ENCODE peak calls at places on chromosomes 1 and 21, in ten cellular contexts. G is effector memory CD4-positive, alpha-beta T cell; R is CD8-positive, alpha-beta T cell; H is SJSA1; S is A549; Y is GM23248; F is iPS DF 6.9; X is CD8-positive, alpha-beta memory T cell; E is GM23338; T is spleen. B is an unnamed sample.

GRCh38 chr1:52665173-52666020 is 32.4 kb downstream of the SHISAL2A start:
- DNase-seq in G (no peak), R (no peak), H (no peak), S (no peak), Y (no peak), F (no peak), X (no peak), E (no peak), T (no peak), B (no peak)

GRCh38 chr1:238119060-238119459 is 228.3 kb upstream of the ZP4 start:
- DNase-seq in G (no peak), R (no peak), H (no peak), S (no peak), Y (no peak), F (no peak), X (no peak), E (no peak), T (no peak), B (no peak)

GRCh38 chr1:165047985-165048384 is 308.5 kb downstream of the LMX1A start:
- DNase-seq in G (no peak), R (no peak), H (no peak), S (no peak), Y (no peak), F (no peak), X (no peak), E (peak; percentile 22), T (no peak), B (no peak)

GRCh38 chr1:157496121-157496526 is 56.2 kb downstream of the FCRL5 start:
- DNase-seq in G (no peak), R (no peak), H (no peak), S (no peak), Y (peak; percentile 63), F (peak; percentile 31), X (no peak), E (peak; percentile 76), T (no peak), B (peak; percentile 40)

GRCh38 chr1:192357904-192358303 is 41.1 kb downstream of the RGS21 start:
- DNase-seq in G (no peak), R (no peak), H (no peak), S (no peak), Y (peak; percentile 1), F (no peak), X (no peak), E (no peak), T (no peak), B (no peak)

GRCh38 chr1:28144203-28145135 is 32.0 kb downstream of the PTAFR start:
- DNase-seq in G (no peak), R (no peak), H (no peak), S (no peak), Y (peak; percentile 74), F (no peak), X (no peak), E (no peak), T (peak; percentile 19), B (no peak)

GRCh38 chr1:222996307-222996983 is 146.6 kb downstream of the TLR5 start:
- DNase-seq in G (no peak), R (no peak), H (no peak), S (no peak), Y (no peak), F (no peak), X (no peak), E (no peak), T (no peak), B (no peak)

GRCh38 chr1:19436716-19437476 is 48.4 kb downstream of the CAPZB start:
- DNase-seq in G (no peak), R (no peak), H (no peak), S (no peak), Y (peak; percentile 66), F (no peak), X (no peak), E (no peak), T (no peak), B (no peak)

GRCh38 chr1:27609210-27609555 is 5.2 kb upstream of the AHDC1 start:
- DNase-seq in G (no peak), R (no peak), H (no peak), S (no peak), Y (peak; percentile 23), F (no peak), X (no peak), E (no peak), T (no peak), B (no peak)

GRCh38 chr1:166167395-166167922 is 658 bp upstream of the FAM78B start:
- DNase-seq in G (no peak), R (no peak), H (no peak), S (no peak), Y (no peak), F (no peak), X (no peak), E (peak; percentile 20), T (no peak), B (no peak)

GRCh38 chr1:47478090-47478489 is 40.2 kb downstream of the FOXD2 start:
- DNase-seq in G (no peak), R (no peak), H (no peak), S (peak; percentile 33), Y (no peak), F (no peak), X (no peak), E (no peak), T (no peak), B (no peak)

GRCh38 chr1:224852901-224853568 is 76.4 kb upstream of the DNAH14 start:
- DNase-seq in G (no peak), R (no peak), H (no peak), S (peak; percentile 35), Y (peak; percentile 69), F (no peak), X (no peak), E (peak; percentile 67), T (no peak), B (no peak)

GRCh38 chr1:204409878-204410763 is 1.5 kb downstream of the PPP1R15B start:
- DNase-seq in G (no peak), R (no peak), H (no peak), S (no peak), Y (peak; percentile 42), F (no peak), X (no peak), E (peak; percentile 25), T (no peak), B (no peak)

GRCh38 chr1:175520186-175520585 is 223.2 kb downstream of the TNR start:
- DNase-seq in G (no peak), R (no peak), H (no peak), S (no peak), Y (no peak), F (no peak), X (no peak), E (no peak), T (no peak), B (no peak)

GRCh38 chr21:36750579-36750959 is 51.7 kb downstream of the SIM2 start:
- DNase-seq in G (no peak), R (no peak), H (no peak), S (no peak), Y (no peak), F (no peak), X (no peak), E (no peak), T (no peak), B (no peak)

GRCh38 chr1:54542120-54542961 is 5.7 kb upstream of the ACOT11 start:
- DNase-seq in G (peak; percentile 9), R (peak; percentile 43), H (peak; percentile 76), S (peak; percentile 55), Y (peak; percentile 86), F (no peak), X (peak; percentile 15), E (peak; percentile 91), T (peak; percentile 84), B (peak; percentile 51)

GRCh38 chr1:205774277-205775014 is 836 bp downstream of the RAB29 start:
- DNase-seq in G (peak; percentile 46), R (peak; percentile 46), H (no peak), S (no peak), Y (peak; percentile 38), F (no peak), X (peak; percentile 31), E (peak; percentile 65), T (peak; percentile 79), B (peak; percentile 61)

GRCh38 chr1:11198851-11199628 is 9.9 kb downstream of the ANGPTL7 start:
- DNase-seq in G (no peak), R (no peak), H (no peak), S (no peak), Y (no peak), F (no peak), X (no peak), E (no peak), T (no peak), B (no peak)

GRCh38 chr1:201375169-201375568 is 2.3 kb downstream of the TNNT2 start:
- DNase-seq in G (no peak), R (no peak), H (no peak), S (no peak), Y (peak; percentile 14), F (no peak), X (no peak), E (no peak), T (no peak), B (no peak)

GRCh38 chr1:9149837-9150581 is 21.1 kb upstream of the GPR157 start:
- DNase-seq in G (no peak), R (no peak), H (no peak), S (no peak), Y (no peak), F (no peak), X (no peak), E (no peak), T (no peak), B (no peak)
- H3K4me3 ChIP-seq in G (no peak overlapping the region), R (no peak overlapping the region), H (no peak overlapping the region), S (no peak overlapping the region), Y (no peak overlapping the region), F (no peak overlapping the region), X (no peak overlapping the region), E (no peak overlapping the region), T (no peak overlapping the region), B (no peak overlapping the region)

DNA sequence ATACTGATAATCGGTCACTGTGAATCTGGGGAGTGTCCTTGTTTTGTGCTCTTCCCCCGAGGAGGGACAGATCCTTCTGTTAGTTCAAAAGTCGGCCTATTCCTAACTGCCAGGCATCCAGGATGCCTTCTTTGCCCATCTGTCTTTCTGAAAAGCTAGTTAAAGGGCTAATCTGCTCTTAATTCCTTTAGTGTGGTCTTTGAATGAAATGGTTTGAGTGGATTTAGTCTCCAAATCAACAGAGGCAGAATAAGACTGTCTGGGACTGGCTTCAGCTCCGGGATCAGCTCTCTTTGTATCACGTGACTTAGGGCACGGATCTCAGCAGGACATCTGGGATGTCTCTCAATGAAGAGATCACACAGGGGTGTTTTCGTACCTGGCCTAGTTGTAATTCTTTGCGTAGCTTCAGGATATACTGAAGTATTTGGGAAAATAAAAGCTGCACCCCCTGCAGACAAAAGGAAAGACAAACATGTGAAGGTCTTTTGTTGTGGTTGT is 98.0 kb downstream of the ERG start:
- DNase-seq in G (no peak), R (no peak), H (no peak), S (no peak), Y (no peak), F (no peak), X (no peak), E (no peak), T (no peak), B (no peak)
- H3K4me1 ChIP-seq in G (no peaks in the 10 kb centered on the region), R (no peaks in the 10 kb centered on the region), H (no peaks in the 10 kb centered on the region), S (no peaks in the 10 kb centered on the region), Y (no peaks in the 10 kb centered on the region), F (no peaks in the 10 kb centered on the region), X (no peaks in the 10 kb centered on the region), E (peaks cover 11% of the 10 kb centered on the region), T (peaks cover 26% of the 10 kb centered on the region), B (no peaks in the 10 kb centered on the region)

GRCh38 chr1:152752225-152752624 is 5.6 kb upstream of the KPRP start:
- DNase-seq in G (no peak), R (no peak), H (peak; percentile 78), S (no peak), Y (peak; percentile 96), F (no peak), X (no peak), E (no peak), T (no peak), B (no peak)
- H3K27ac ChIP-seq in G (no peak overlapping the region), R (no peak overlapping the region), H (peak overlapping the region; percentile 55), S (no peak overlapping the region), Y (peak overlapping the region; percentile 66), F (no peak overlapping the region), X (no peak overlapping the region), E (no peak overlapping the region), T (no peak overlapping the region), B (no peak overlapping the region)

GRCh38 chr1:200035397-200035955 is 8.0 kb downstream of the NR5A2 start:
- DNase-seq in G (no peak), R (no peak), H (no peak), S (no peak), Y (peak; percentile 17), F (no peak), X (no peak), E (peak; percentile 69), T (no peak), B (no peak)
- H3K4me3 ChIP-seq in G (no peak overlapping the region), R (no peak overlapping the region), H (no peak overlapping the region), S (no peak overlapping the region), Y (peak overlapping the region; percentile 60), F (peak overlapping the region; percentile 35), X (no peak overlapping the region), E (peak overlapping the region; percentile 93), T (peak overlapping the region; percentile 8), B (no peak overlapping the region)

B was measured in CD4-positive, alpha-beta memory T cell.